ENCODE peak calls at places on chromosomes 4 and X, in eight cellular contexts. One of them, this sample, is unnamed.
A peak's percentile ranks its signal among the peaks of the same experiment; 100 is the strongest.

GRCh38 chrX:107686792-107687191 is 58.5 kb downstream of the PRPS1 start:
- DNase-seq in right atrium auricular region: no peak
- DNase-seq in glutamatergic neuron: no peak
- DNase-seq in ovary: peak; percentile 1
- DNase-seq in epithelial cell of proximal tubule: no peak
- DNase-seq in stomach: no peak
- DNase-seq in HFFc6: no peak
- DNase-seq in SK-N-SH: no peak
- DNase-seq in this sample: no peak

GRCh38 chr4:176309772-176310171 is 10.0 kb upstream of the SPCS3 start:
- DNase-seq in right atrium auricular region: no peak
- DNase-seq in glutamatergic neuron: no peak
- DNase-seq in ovary: no peak
- DNase-seq in epithelial cell of proximal tubule: no peak
- DNase-seq in stomach: no peak
- DNase-seq in HFFc6: peak; percentile 23
- DNase-seq in SK-N-SH: no peak
- DNase-seq in this sample: no peak

GRCh38 chrX:15143825-15144121 is 126.1 kb downstream of the ASB9 start:
- DNase-seq in right atrium auricular region: no peak
- DNase-seq in glutamatergic neuron: no peak
- DNase-seq in ovary: no peak
- DNase-seq in epithelial cell of proximal tubule: no peak
- DNase-seq in stomach: no peak
- DNase-seq in HFFc6: no peak
- DNase-seq in SK-N-SH: no peak
- DNase-seq in this sample: no peak

GRCh38 chrX:49977319-49978090 is 55.1 kb downstream of the CLCN5 start:
- DNase-seq in right atrium auricular region: no peak
- DNase-seq in glutamatergic neuron: peak; percentile 44
- DNase-seq in ovary: no peak
- DNase-seq in epithelial cell of proximal tubule: no peak
- DNase-seq in stomach: no peak
- DNase-seq in HFFc6: no peak
- DNase-seq in SK-N-SH: peak; percentile 7
- DNase-seq in this sample: no peak

GRCh38 chr4:87949961-87950360 is 25.6 kb upstream of the SPP1 start:
- DNase-seq in right atrium auricular region: no peak
- DNase-seq in glutamatergic neuron: no peak
- DNase-seq in ovary: no peak
- DNase-seq in epithelial cell of proximal tubule: peak; percentile 71
- DNase-seq in stomach: no peak
- DNase-seq in HFFc6: peak; percentile 46
- DNase-seq in SK-N-SH: no peak
- DNase-seq in this sample: no peak

GRCh38 chrX:102808336-102808735 is 87.8 kb downstream of the GPRASP3 start:
- DNase-seq in right atrium auricular region: no peak
- DNase-seq in glutamatergic neuron: no peak
- DNase-seq in ovary: no peak
- DNase-seq in epithelial cell of proximal tubule: no peak
- DNase-seq in stomach: no peak
- DNase-seq in HFFc6: peak; percentile 25
- DNase-seq in SK-N-SH: no peak
- DNase-seq in this sample: no peak

GRCh38 chr4:25938251-25939186 is 24.5 kb downstream of the SMIM20 start:
- DNase-seq in right atrium auricular region: peak; percentile 72
- DNase-seq in glutamatergic neuron: peak; percentile 29
- DNase-seq in ovary: no peak
- DNase-seq in epithelial cell of proximal tubule: peak; percentile 35
- DNase-seq in stomach: no peak
- DNase-seq in HFFc6: peak; percentile 75
- DNase-seq in SK-N-SH: no peak
- DNase-seq in this sample: no peak

GRCh38 chrX:10022580-10023245 is 55.6 kb downstream of the CLDN34 start:
- DNase-seq in right atrium auricular region: peak; percentile 63
- DNase-seq in glutamatergic neuron: no peak
- DNase-seq in ovary: no peak
- DNase-seq in epithelial cell of proximal tubule: no peak
- DNase-seq in stomach: no peak
- DNase-seq in HFFc6: peak; percentile 48
- DNase-seq in SK-N-SH: no peak
- DNase-seq in this sample: no peak

DNA sequence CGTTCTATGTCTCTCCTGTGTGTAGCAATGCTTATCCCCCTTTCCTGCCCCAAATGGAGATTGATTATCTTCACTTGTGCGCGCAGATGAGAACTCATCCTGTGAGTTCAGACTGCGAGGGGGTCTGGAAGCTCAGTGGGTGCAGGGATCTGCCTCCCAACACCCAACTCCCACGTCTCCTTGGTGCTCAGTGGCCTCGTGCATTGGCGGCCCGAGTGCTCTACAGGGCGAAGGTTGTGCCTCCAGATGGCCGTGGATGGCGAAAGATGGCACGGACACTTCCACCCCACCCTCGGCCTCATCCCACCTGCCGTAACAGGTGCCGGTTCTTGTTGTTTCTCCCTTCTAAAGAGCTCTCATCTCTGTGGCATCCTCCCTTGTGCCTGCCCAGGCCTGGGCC is 45.1 kb upstream of the SORCS2 start:
- DNase-seq in right atrium auricular region: no peak
- DNase-seq in glutamatergic neuron: no peak
- DNase-seq in ovary: no peak
- DNase-seq in epithelial cell of proximal tubule: no peak
- DNase-seq in stomach: no peak
- DNase-seq in HFFc6: no peak
- DNase-seq in SK-N-SH: no peak
- DNase-seq in this sample: no peak
- TF ChIP-seq CTCF in right atrium auricular region: no peak
- TF ChIP-seq CTCF in glutamatergic neuron: no peak
- TF ChIP-seq CTCF in ovary: no peak
- TF ChIP-seq CTCF in epithelial cell of proximal tubule: no peak
- TF ChIP-seq CTCF in stomach: no peak
- TF ChIP-seq CTCF in HFFc6: no peak
- TF ChIP-seq CTCF in SK-N-SH: no peak
- TF ChIP-seq CTCF in this sample: no peak

GRCh38 chr4:178275671-178276360 is 833.6 kb upstream of the AGA start:
- DNase-seq in right atrium auricular region: no peak
- DNase-seq in glutamatergic neuron: peak; percentile 43
- DNase-seq in ovary: no peak
- DNase-seq in epithelial cell of proximal tubule: no peak
- DNase-seq in stomach: no peak
- DNase-seq in HFFc6: no peak
- DNase-seq in SK-N-SH: peak; percentile 6
- DNase-seq in this sample: no peak
- TF ChIP-seq CTCF in right atrium auricular region: no peak
- TF ChIP-seq CTCF in glutamatergic neuron: peak; percentile 57
- TF ChIP-seq CTCF in ovary: no peak
- TF ChIP-seq CTCF in epithelial cell of proximal tubule: peak; percentile 35
- TF ChIP-seq CTCF in stomach: no peak
- TF ChIP-seq CTCF in HFFc6: peak; percentile 32
- TF ChIP-seq CTCF in SK-N-SH: peak; percentile 52
- TF ChIP-seq CTCF in this sample: peak; percentile 38

GRCh38 chrX:109638158-109638557 is 13.2 kb upstream of the KCNE5 start:
- DNase-seq in right atrium auricular region: no peak
- DNase-seq in glutamatergic neuron: no peak
- DNase-seq in ovary: no peak
- DNase-seq in epithelial cell of proximal tubule: no peak
- DNase-seq in stomach: no peak
- DNase-seq in HFFc6: no peak
- DNase-seq in SK-N-SH: no peak
- DNase-seq in this sample: no peak

GRCh38 chrX:109629310-109629709 is 4.3 kb upstream of the KCNE5 start:
- DNase-seq in right atrium auricular region: no peak
- DNase-seq in glutamatergic neuron: no peak
- DNase-seq in ovary: no peak
- DNase-seq in epithelial cell of proximal tubule: no peak
- DNase-seq in stomach: no peak
- DNase-seq in HFFc6: no peak
- DNase-seq in SK-N-SH: peak; percentile 36
- DNase-seq in this sample: no peak

GRCh38 chrX:109635151-109635550 is 10.2 kb upstream of the KCNE5 start:
- DNase-seq in right atrium auricular region: no peak
- DNase-seq in glutamatergic neuron: peak; percentile 16
- DNase-seq in ovary: no peak
- DNase-seq in epithelial cell of proximal tubule: no peak
- DNase-seq in stomach: no peak
- DNase-seq in HFFc6: peak; percentile 11
- DNase-seq in SK-N-SH: peak; percentile 32
- DNase-seq in this sample: no peak

GRCh38 chrX:109632906-109633504 is 8.0 kb upstream of the KCNE5 start:
- DNase-seq in right atrium auricular region: no peak
- DNase-seq in glutamatergic neuron: peak; percentile 13
- DNase-seq in ovary: no peak
- DNase-seq in epithelial cell of proximal tubule: no peak
- DNase-seq in stomach: no peak
- DNase-seq in HFFc6: peak; percentile 15
- DNase-seq in SK-N-SH: peak; percentile 34
- DNase-seq in this sample: peak; percentile 23
- TF ChIP-seq CTCF in right atrium auricular region: no peak
- TF ChIP-seq CTCF in glutamatergic neuron: peak; percentile 46
- TF ChIP-seq CTCF in ovary: no peak
- TF ChIP-seq CTCF in epithelial cell of proximal tubule: peak; percentile 58
- TF ChIP-seq CTCF in stomach: peak; percentile 36
- TF ChIP-seq CTCF in HFFc6: peak; percentile 77
- TF ChIP-seq CTCF in SK-N-SH: peak; percentile 56
- TF ChIP-seq CTCF in this sample: peak; percentile 61

DNA sequence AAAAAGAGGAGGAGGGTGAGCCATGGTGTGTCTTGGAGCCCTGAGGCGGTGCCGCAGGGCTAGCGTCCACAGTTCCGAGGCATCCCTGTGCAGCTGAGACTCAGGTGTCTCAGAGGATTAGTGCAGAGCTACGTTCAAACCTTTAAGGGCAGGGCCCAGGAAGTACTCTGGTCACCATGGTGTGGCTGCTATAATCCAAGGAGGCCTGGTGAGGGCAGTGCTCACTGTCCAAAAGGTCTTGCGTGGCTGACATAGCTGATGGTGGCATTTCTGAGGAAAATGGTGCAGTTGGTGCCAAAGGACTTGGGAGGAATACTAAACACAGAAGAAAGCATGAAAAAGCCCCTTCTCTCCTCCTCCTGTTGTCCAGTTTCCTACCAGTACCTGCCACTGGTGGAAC is 146.9 kb downstream of the DCHS2 start:
- DNase-seq in right atrium auricular region: no peak
- DNase-seq in glutamatergic neuron: peak; percentile 25
- DNase-seq in ovary: no peak
- DNase-seq in epithelial cell of proximal tubule: no peak
- DNase-seq in stomach: no peak
- DNase-seq in HFFc6: no peak
- DNase-seq in SK-N-SH: no peak
- DNase-seq in this sample: no peak
- TF ChIP-seq CTCF in right atrium auricular region: no peak
- TF ChIP-seq CTCF in glutamatergic neuron: no peak
- TF ChIP-seq CTCF in ovary: no peak
- TF ChIP-seq CTCF in epithelial cell of proximal tubule: peak; percentile 10
- TF ChIP-seq CTCF in stomach: no peak
- TF ChIP-seq CTCF in HFFc6: no peak
- TF ChIP-seq CTCF in SK-N-SH: peak; percentile 11
- TF ChIP-seq CTCF in this sample: no peak

This sample was measured in endothelial cell.